ENCODE peak calls at places on chromosomes 5 and 9, in eight cellular contexts. S, P, G, Z, O, K, J and E are unnamed samples.

GRCh38 chr5:100803391-100803790 is 99.7 kb downstream of the ST8SIA4 start:
- DNase-seq in P (no peak), J (no peak), O (no peak), K (no peak), S (no peak), Z (no peak), G (no peak), E (no peak)

GRCh38 chr5:23208959-23209431 is 298.4 kb upstream of the PRDM9 start:
- DNase-seq in G (peak), S (peak), K (no peak), Z (peak), O (peak), P (no peak), J (no peak), E (peak)

GRCh38 chr9:69120380-69121154 is 53.5 kb upstream of the TJP2 start:
- DNase-seq in K (no peak), G (no peak), S (no peak), O (peak), J (no peak), P (no peak), Z (peak), E (no peak)

GRCh38 chr9:70220216-70220615 is 38.6 kb upstream of the SMC5 start:
- DNase-seq in Z (no peak), P (no peak), O (no peak), G (no peak), J (no peak), S (no peak), K (no peak), E (no peak)

GRCh38 chr5:989961-990530 is 18.6 kb upstream of the NKD2 start:
- DNase-seq in P (no peak), G (peak), O (peak), K (no peak), S (no peak), J (no peak), Z (peak), E (no peak)

GRCh38 chr5:36552626-36553393 is 53.6 kb upstream of the SLC1A3 start:
- DNase-seq in P (no peak), G (no peak), K (no peak), O (peak), J (no peak), S (no peak), Z (no peak), E (no peak)

GRCh38 chr9:107637421-107638420 is 148.2 kb upstream of the KLF4 start:
- DNase-seq in O (peak), J (no peak), P (no peak), G (peak), S (no peak), K (peak), Z (peak), E (peak)

GRCh38 chr5:137570070-137570469 is 70.9 kb upstream of the SPOCK1 start:
- DNase-seq in P (no peak), K (no peak), S (no peak), G (no peak), Z (no peak), J (no peak), O (no peak), E (no peak)

GRCh38 chr5:168047669-168048111 is 243.8 kb upstream of the WWC1 start:
- DNase-seq in S (no peak), G (peak), P (no peak), J (no peak), Z (no peak), O (no peak), K (no peak), E (no peak)

GRCh38 chr5:126656397-126657007 is 55.8 kb downstream of the PHAX start:
- DNase-seq in K (no peak), P (no peak), S (no peak), J (peak), O (peak), Z (peak), G (peak), E (no peak)

GRCh38 chr5:156922207-156922792 is 40.7 kb downstream of the TIMD4 start:
- DNase-seq in P (no peak), J (no peak), Z (no peak), G (no peak), O (no peak), S (no peak), K (no peak), E (no peak)

GRCh38 chr5:8685704-8686103 is 816.8 kb downstream of the MTRR start:
- DNase-seq in G (peak), K (no peak), J (no peak), Z (no peak), P (no peak), S (no peak), O (peak), E (no peak)

GRCh38 chr9:18520395-18520794 is 46.4 kb downstream of the ADAMTSL1 start:
- DNase-seq in J (no peak), S (no peak), O (no peak), K (no peak), P (no peak), G (no peak), Z (no peak), E (no peak)

GRCh38 chr9:133114886-133115603 is 6.0 kb downstream of the RALGDS start:
- DNase-seq in G (no peak), O (no peak), K (no peak), J (no peak), P (no peak), S (no peak), Z (no peak), E (no peak)

GRCh38 chr9:125544988-125545651 is 161.9 kb downstream of the MAPKAP1 start:
- DNase-seq in Z (no peak), S (no peak), J (no peak), O (no peak), P (no peak), G (peak), K (no peak), E (peak)

GRCh38 chr5:180211761-180212035 is 2.7 kb upstream of the RASGEF1C start:
- DNase-seq in O (no peak), S (no peak), K (no peak), G (no peak), P (no peak), J (no peak), Z (no peak), E (no peak)